ENCODE peak calls at places on chromosomes 12 and 14, in four cellular contexts. One of them, this sample, is unnamed.

GRCh38 chr12:85588221-85588620 is 248.0 kb downstream of the RASSF9 start:
- DNase-seq in cerebellar cortex: no peak
- DNase-seq in activated T-cell treated with anti-CD3 and anti-CD28 coated beads for 4 hours: no peak
- DNase-seq in HFFc6: no peak
- DNase-seq in this sample: no peak

GRCh38 chr12:112170376-112170775 is 45.0 kb downstream of the TRAFD1 start:
- DNase-seq in cerebellar cortex: no peak
- DNase-seq in activated T-cell treated with anti-CD3 and anti-CD28 coated beads for 4 hours: peak
- DNase-seq in HFFc6: peak
- DNase-seq in this sample: peak

GRCh38 chr14:31420013-31420318 is 384 bp downstream of the HEATR5A start:
- DNase-seq in cerebellar cortex: peak
- DNase-seq in activated T-cell treated with anti-CD3 and anti-CD28 coated beads for 4 hours: no peak
- DNase-seq in HFFc6: no peak
- DNase-seq in this sample: peak

GRCh38 chr14:65732112-65732511 is 319.6 kb downstream of the FUT8 start:
- DNase-seq in cerebellar cortex: no peak
- DNase-seq in activated T-cell treated with anti-CD3 and anti-CD28 coated beads for 4 hours: no peak
- DNase-seq in HFFc6: no peak
- DNase-seq in this sample: no peak

GRCh38 chr12:116880817-116881324 is 370 bp downstream of the HRK start:
- DNase-seq in cerebellar cortex: no peak
- DNase-seq in activated T-cell treated with anti-CD3 and anti-CD28 coated beads for 4 hours: no peak
- DNase-seq in HFFc6: no peak
- DNase-seq in this sample: peak

GRCh38 chr12:3988519-3989217 is 115.5 kb upstream of the PARP11 start:
- DNase-seq in cerebellar cortex: no peak
- DNase-seq in activated T-cell treated with anti-CD3 and anti-CD28 coated beads for 4 hours: no peak
- DNase-seq in HFFc6: no peak
- DNase-seq in this sample: no peak

GRCh38 chr14:48333221-48333910 is 658.0 kb upstream of the MDGA2 start:
- DNase-seq in cerebellar cortex: no peak
- DNase-seq in activated T-cell treated with anti-CD3 and anti-CD28 coated beads for 4 hours: no peak
- DNase-seq in HFFc6: no peak
- DNase-seq in this sample: no peak

GRCh38 chr12:52613363-52614030 is 4.9 kb downstream of the KRT73 start:
- DNase-seq in cerebellar cortex: no peak
- DNase-seq in activated T-cell treated with anti-CD3 and anti-CD28 coated beads for 4 hours: no peak
- DNase-seq in HFFc6: no peak
- DNase-seq in this sample: no peak

GRCh38 chr14:45686771-45687170 is 433.8 kb upstream of the MIS18BP1 start:
- DNase-seq in cerebellar cortex: no peak
- DNase-seq in activated T-cell treated with anti-CD3 and anti-CD28 coated beads for 4 hours: no peak
- DNase-seq in HFFc6: no peak
- DNase-seq in this sample: no peak

GRCh38 chr12:124699878-124700277 is 132.5 kb upstream of the NCOR2 start:
- DNase-seq in cerebellar cortex: no peak
- DNase-seq in activated T-cell treated with anti-CD3 and anti-CD28 coated beads for 4 hours: no peak
- DNase-seq in HFFc6: no peak
- DNase-seq in this sample: no peak

GRCh38 chr12:48105321-48105866 is 485 bp downstream of the SENP1 start:
- DNase-seq in cerebellar cortex: no peak
- DNase-seq in activated T-cell treated with anti-CD3 and anti-CD28 coated beads for 4 hours: peak
- DNase-seq in HFFc6: peak
- DNase-seq in this sample: no peak

GRCh38 chr14:92684801-92685560 is 63.4 kb downstream of the LGMN start:
- DNase-seq in cerebellar cortex: no peak
- DNase-seq in activated T-cell treated with anti-CD3 and anti-CD28 coated beads for 4 hours: no peak
- DNase-seq in HFFc6: no peak
- DNase-seq in this sample: no peak

GRCh38 chr12:57779736-57780135 is 2.9 kb upstream of the TSFM start:
- DNase-seq in cerebellar cortex: no peak
- DNase-seq in activated T-cell treated with anti-CD3 and anti-CD28 coated beads for 4 hours: no peak
- DNase-seq in HFFc6: peak
- DNase-seq in this sample: no peak

GRCh38 chr12:40668095-40668494 is 24.1 kb upstream of the CNTN1 start:
- DNase-seq in cerebellar cortex: peak
- DNase-seq in activated T-cell treated with anti-CD3 and anti-CD28 coated beads for 4 hours: no peak
- DNase-seq in HFFc6: no peak
- DNase-seq in this sample: no peak

GRCh38 chr12:103905730-103906349 is 24.4 kb upstream of the HSP90B1 start:
- DNase-seq in cerebellar cortex: no peak
- DNase-seq in activated T-cell treated with anti-CD3 and anti-CD28 coated beads for 4 hours: no peak
- DNase-seq in HFFc6: no peak
- DNase-seq in this sample: no peak

GRCh38 chr14:20603813-20604212 is 12.6 kb upstream of the RNASE12 start:
- DNase-seq in cerebellar cortex: no peak
- DNase-seq in activated T-cell treated with anti-CD3 and anti-CD28 coated beads for 4 hours: no peak
- DNase-seq in HFFc6: no peak
- DNase-seq in this sample: no peak

GRCh38 chr14:100059433-100059781 is 5.8 kb upstream of the EVL start:
- DNase-seq in cerebellar cortex: no peak
- DNase-seq in activated T-cell treated with anti-CD3 and anti-CD28 coated beads for 4 hours: no peak
- DNase-seq in HFFc6: no peak
- DNase-seq in this sample: no peak

GRCh38 chr14:81516941-81517797 is 16.5 kb downstream of the SEL1L start:
- DNase-seq in cerebellar cortex: no peak
- DNase-seq in activated T-cell treated with anti-CD3 and anti-CD28 coated beads for 4 hours: no peak
- DNase-seq in HFFc6: peak
- DNase-seq in this sample: peak

GRCh38 chr12:123237646-123238329 is 4.6 kb downstream of the MTRFR start:
- DNase-seq in cerebellar cortex: peak
- DNase-seq in activated T-cell treated with anti-CD3 and anti-CD28 coated beads for 4 hours: peak
- DNase-seq in HFFc6: peak
- DNase-seq in this sample: peak

GRCh38 chr14:31583043-31583442 is 21.8 kb downstream of the NUBPL start:
- DNase-seq in cerebellar cortex: no peak
- DNase-seq in activated T-cell treated with anti-CD3 and anti-CD28 coated beads for 4 hours: no peak
- DNase-seq in HFFc6: no peak
- DNase-seq in this sample: no peak

GRCh38 chr14:88919502-88919901 is 95.1 kb downstream of the TTC8 start:
- DNase-seq in cerebellar cortex: no peak
- DNase-seq in activated T-cell treated with anti-CD3 and anti-CD28 coated beads for 4 hours: no peak
- DNase-seq in HFFc6: peak
- DNase-seq in this sample: no peak

GRCh38 chr12:128052341-128052740 is 214.6 kb upstream of the TMEM132C start:
- DNase-seq in cerebellar cortex: no peak
- DNase-seq in activated T-cell treated with anti-CD3 and anti-CD28 coated beads for 4 hours: no peak
- DNase-seq in HFFc6: no peak
- DNase-seq in this sample: peak

GRCh38 chr14:77861201-77861600 is 61.3 kb downstream of the ADCK1 start:
- DNase-seq in cerebellar cortex: no peak
- DNase-seq in activated T-cell treated with anti-CD3 and anti-CD28 coated beads for 4 hours: no peak
- DNase-seq in HFFc6: no peak
- DNase-seq in this sample: no peak

GRCh38 chr14:76975051-76975450 is 53.5 kb downstream of the IRF2BPL start:
- DNase-seq in cerebellar cortex: no peak
- DNase-seq in activated T-cell treated with anti-CD3 and anti-CD28 coated beads for 4 hours: no peak
- DNase-seq in HFFc6: no peak
- DNase-seq in this sample: no peak

GRCh38 chr12:120428597-120429206 is 9.2 kb upstream of the COX6A1 start:
- DNase-seq in cerebellar cortex: no peak
- DNase-seq in activated T-cell treated with anti-CD3 and anti-CD28 coated beads for 4 hours: no peak
- DNase-seq in HFFc6: no peak
- DNase-seq in this sample: no peak

GRCh38 chr14:22475381-22475780 is 113.6 kb downstream of the DAD1 start:
- DNase-seq in cerebellar cortex: no peak
- DNase-seq in activated T-cell treated with anti-CD3 and anti-CD28 coated beads for 4 hours: no peak
- DNase-seq in HFFc6: no peak
- DNase-seq in this sample: no peak

GRCh38 chr12:79887912-79888311 is 47.0 kb downstream of the PPP1R12A start:
- DNase-seq in cerebellar cortex: no peak
- DNase-seq in activated T-cell treated with anti-CD3 and anti-CD28 coated beads for 4 hours: no peak
- DNase-seq in HFFc6: no peak
- DNase-seq in this sample: no peak

GRCh38 chr12:79121486-79121885 is 256.9 kb downstream of the SYT1 start:
- DNase-seq in cerebellar cortex: no peak
- DNase-seq in activated T-cell treated with anti-CD3 and anti-CD28 coated beads for 4 hours: no peak
- DNase-seq in HFFc6: no peak
- DNase-seq in this sample: no peak

GRCh38 chr12:120115692-120116442 is 686 bp downstream of the RAB35 start:
- DNase-seq in cerebellar cortex: no peak
- DNase-seq in activated T-cell treated with anti-CD3 and anti-CD28 coated beads for 4 hours: no peak
- DNase-seq in HFFc6: peak
- DNase-seq in this sample: peak

GRCh38 chr12:38332814-38333213 is 16.2 kb downstream of the ALG10B start:
- DNase-seq in cerebellar cortex: peak
- DNase-seq in activated T-cell treated with anti-CD3 and anti-CD28 coated beads for 4 hours: no peak
- DNase-seq in HFFc6: no peak
- DNase-seq in this sample: no peak

GRCh38 chr12:77179515-77179914 is 114.1 kb upstream of the E2F7 start:
- DNase-seq in cerebellar cortex: no peak
- DNase-seq in activated T-cell treated with anti-CD3 and anti-CD28 coated beads for 4 hours: no peak
- DNase-seq in HFFc6: no peak
- DNase-seq in this sample: no peak

GRCh38 chr12:98188649-98189048 is 326.7 kb upstream of the TMPO start:
- DNase-seq in cerebellar cortex: no peak
- DNase-seq in activated T-cell treated with anti-CD3 and anti-CD28 coated beads for 4 hours: no peak
- DNase-seq in HFFc6: no peak
- DNase-seq in this sample: no peak

GRCh38 chr14:42911642-42912041 is 1305.0 kb downstream of the LRFN5 start:
- DNase-seq in cerebellar cortex: no peak
- DNase-seq in activated T-cell treated with anti-CD3 and anti-CD28 coated beads for 4 hours: no peak
- DNase-seq in HFFc6: no peak
- DNase-seq in this sample: no peak

GRCh38 chr14:90785474-90785873 is 30.8 kb downstream of the TTC7B start:
- DNase-seq in cerebellar cortex: peak
- DNase-seq in activated T-cell treated with anti-CD3 and anti-CD28 coated beads for 4 hours: no peak
- DNase-seq in HFFc6: no peak
- DNase-seq in this sample: no peak

This sample was measured in AG08396.